ENCODE peak calls at places on chromosome 22, in nine cellular contexts. One of them, this sample, is unnamed.

GRCh38 chr22:48811885-48812284 is 1015.8 kb downstream of the BRD1 start:
- DNase-seq in mucosa of descending colon: no peak
- DNase-seq in endothelial cell of umbilical vein: no peak
- DNase-seq in BJ: no peak
- DNase-seq in SK-N-SH: no peak
- DNase-seq in Calu3: no peak
- DNase-seq in H9: no peak
- DNase-seq in neural crest cell: no peak
- DNase-seq in fibroblast of pulmonary artery: no peak
- DNase-seq in this sample: no peak

GRCh38 chr22:23047742-23048141 is 22.6 kb upstream of the GNAZ start:
- DNase-seq in mucosa of descending colon: no peak
- DNase-seq in endothelial cell of umbilical vein: no peak
- DNase-seq in BJ: no peak
- DNase-seq in SK-N-SH: no peak
- DNase-seq in Calu3: no peak
- DNase-seq in H9: peak; percentile 26
- DNase-seq in neural crest cell: no peak
- DNase-seq in fibroblast of pulmonary artery: no peak
- DNase-seq in this sample: no peak

GRCh38 chr22:42805016-42805997 is 51.8 kb downstream of the ARFGAP3 start:
- DNase-seq in mucosa of descending colon: no peak
- DNase-seq in endothelial cell of umbilical vein: peak; percentile 85
- DNase-seq in BJ: no peak
- DNase-seq in SK-N-SH: peak; percentile 33
- DNase-seq in Calu3: peak; percentile 63
- DNase-seq in H9: peak; percentile 34
- DNase-seq in neural crest cell: no peak
- DNase-seq in fibroblast of pulmonary artery: no peak
- DNase-seq in this sample: no peak

GRCh38 chr22:46515208-46516111 is 22.0 kb downstream of the CELSR1 start:
- DNase-seq in mucosa of descending colon: no peak
- DNase-seq in endothelial cell of umbilical vein: no peak
- DNase-seq in BJ: no peak
- DNase-seq in SK-N-SH: peak; percentile 32
- DNase-seq in Calu3: no peak
- DNase-seq in H9: no peak
- DNase-seq in neural crest cell: no peak
- DNase-seq in fibroblast of pulmonary artery: peak; percentile 19
- DNase-seq in this sample: no peak

GRCh38 chr22:33787645-33788456 is 132.4 kb downstream of the LARGE1 start:
- DNase-seq in mucosa of descending colon: no peak
- DNase-seq in endothelial cell of umbilical vein: no peak
- DNase-seq in BJ: no peak
- DNase-seq in SK-N-SH: no peak
- DNase-seq in Calu3: no peak
- DNase-seq in H9: no peak
- DNase-seq in neural crest cell: no peak
- DNase-seq in fibroblast of pulmonary artery: no peak
- DNase-seq in this sample: no peak

GRCh38 chr22:42114721-42115120 is 15.9 kb downstream of the CYP2D6 start:
- DNase-seq in mucosa of descending colon: no peak
- DNase-seq in endothelial cell of umbilical vein: peak; percentile 41
- DNase-seq in BJ: no peak
- DNase-seq in SK-N-SH: no peak
- DNase-seq in Calu3: no peak
- DNase-seq in H9: peak; percentile 73
- DNase-seq in neural crest cell: peak; percentile 43
- DNase-seq in fibroblast of pulmonary artery: peak; percentile 31
- DNase-seq in this sample: no peak

GRCh38 chr22:43262990-43263644 is 76.2 kb upstream of the TTLL12 start:
- DNase-seq in mucosa of descending colon: peak; percentile 56
- DNase-seq in endothelial cell of umbilical vein: no peak
- DNase-seq in BJ: no peak
- DNase-seq in SK-N-SH: no peak
- DNase-seq in Calu3: peak; percentile 64
- DNase-seq in H9: no peak
- DNase-seq in neural crest cell: peak; percentile 23
- DNase-seq in fibroblast of pulmonary artery: peak; percentile 44
- DNase-seq in this sample: peak; percentile 78

GRCh38 chr22:47030881-47031627 is 268.6 kb downstream of the TBC1D22A start:
- DNase-seq in mucosa of descending colon: peak; percentile 71
- DNase-seq in endothelial cell of umbilical vein: no peak
- DNase-seq in BJ: no peak
- DNase-seq in SK-N-SH: no peak
- DNase-seq in Calu3: no peak
- DNase-seq in H9: no peak
- DNase-seq in neural crest cell: no peak
- DNase-seq in fibroblast of pulmonary artery: no peak
- DNase-seq in this sample: no peak

GRCh38 chr22:42991010-42991651 is 23.8 kb downstream of the PACSIN2 start:
- DNase-seq in mucosa of descending colon: peak; percentile 62
- DNase-seq in endothelial cell of umbilical vein: no peak
- DNase-seq in BJ: no peak
- DNase-seq in SK-N-SH: no peak
- DNase-seq in Calu3: no peak
- DNase-seq in H9: no peak
- DNase-seq in neural crest cell: no peak
- DNase-seq in fibroblast of pulmonary artery: peak; percentile 67
- DNase-seq in this sample: no peak

GRCh38 chr22:36284171-36284571 is 31.2 kb downstream of the APOL1 start:
- DNase-seq in mucosa of descending colon: no peak
- DNase-seq in endothelial cell of umbilical vein: no peak
- DNase-seq in BJ: no peak
- DNase-seq in SK-N-SH: peak; percentile 16
- DNase-seq in Calu3: no peak
- DNase-seq in H9: no peak
- DNase-seq in neural crest cell: no peak
- DNase-seq in fibroblast of pulmonary artery: no peak
- DNase-seq in this sample: no peak

GRCh38 chr22:19889951-19890350 is 35.3 kb upstream of the GNB1L start:
- DNase-seq in mucosa of descending colon: peak; percentile 23
- DNase-seq in endothelial cell of umbilical vein: no peak
- DNase-seq in BJ: no peak
- DNase-seq in SK-N-SH: no peak
- DNase-seq in Calu3: no peak
- DNase-seq in H9: no peak
- DNase-seq in neural crest cell: no peak
- DNase-seq in fibroblast of pulmonary artery: no peak
- DNase-seq in this sample: no peak

GRCh38 chr22:26883393-26883792 is 226.0 kb downstream of the MIAT start:
- DNase-seq in mucosa of descending colon: no peak
- DNase-seq in endothelial cell of umbilical vein: no peak
- DNase-seq in BJ: no peak
- DNase-seq in SK-N-SH: no peak
- DNase-seq in Calu3: no peak
- DNase-seq in H9: no peak
- DNase-seq in neural crest cell: no peak
- DNase-seq in fibroblast of pulmonary artery: no peak
- DNase-seq in this sample: no peak

GRCh38 chr22:37121887-37122591 is 12.5 kb upstream of the TMPRSS6 start:
- DNase-seq in mucosa of descending colon: peak; percentile 56
- DNase-seq in endothelial cell of umbilical vein: peak; percentile 46
- DNase-seq in BJ: peak; percentile 10
- DNase-seq in SK-N-SH: peak; percentile 48
- DNase-seq in Calu3: no peak
- DNase-seq in H9: peak; percentile 56
- DNase-seq in neural crest cell: no peak
- DNase-seq in fibroblast of pulmonary artery: peak; percentile 38
- DNase-seq in this sample: no peak

GRCh38 chr22:49095366-49095765 is 732.3 kb downstream of the BRD1 start:
- DNase-seq in mucosa of descending colon: no peak
- DNase-seq in endothelial cell of umbilical vein: no peak
- DNase-seq in BJ: no peak
- DNase-seq in SK-N-SH: no peak
- DNase-seq in Calu3: no peak
- DNase-seq in H9: no peak
- DNase-seq in neural crest cell: no peak
- DNase-seq in fibroblast of pulmonary artery: no peak
- DNase-seq in this sample: no peak

GRCh38 chr22:49880281-49880680 is 26.6 kb downstream of the ZBED4 start:
- DNase-seq in mucosa of descending colon: no peak
- DNase-seq in endothelial cell of umbilical vein: peak; percentile 86
- DNase-seq in BJ: no peak
- DNase-seq in SK-N-SH: no peak
- DNase-seq in Calu3: no peak
- DNase-seq in H9: no peak
- DNase-seq in neural crest cell: no peak
- DNase-seq in fibroblast of pulmonary artery: no peak
- DNase-seq in this sample: no peak

GRCh38 chr22:22943521-22944267 is 56.1 kb downstream of the IGLL5 start:
- DNase-seq in mucosa of descending colon: no peak
- DNase-seq in endothelial cell of umbilical vein: no peak
- DNase-seq in BJ: no peak
- DNase-seq in SK-N-SH: peak; percentile 38
- DNase-seq in Calu3: no peak
- DNase-seq in H9: peak; percentile 33
- DNase-seq in neural crest cell: no peak
- DNase-seq in fibroblast of pulmonary artery: no peak
- DNase-seq in this sample: no peak

GRCh38 chr22:24376606-24377005 is 50.8 kb upstream of the ADORA2A start:
- DNase-seq in mucosa of descending colon: no peak
- DNase-seq in endothelial cell of umbilical vein: no peak
- DNase-seq in BJ: no peak
- DNase-seq in SK-N-SH: no peak
- DNase-seq in Calu3: no peak
- DNase-seq in H9: no peak
- DNase-seq in neural crest cell: no peak
- DNase-seq in fibroblast of pulmonary artery: no peak
- DNase-seq in this sample: no peak

GRCh38 chr22:27624042-27624441 is 177.5 kb downstream of the MN1 start:
- DNase-seq in mucosa of descending colon: no peak
- DNase-seq in endothelial cell of umbilical vein: no peak
- DNase-seq in BJ: no peak
- DNase-seq in SK-N-SH: no peak
- DNase-seq in Calu3: no peak
- DNase-seq in H9: no peak
- DNase-seq in neural crest cell: no peak
- DNase-seq in fibroblast of pulmonary artery: no peak
- DNase-seq in this sample: no peak

GRCh38 chr22:19620742-19621371 is 93.4 kb upstream of the SEPTIN5 start:
- DNase-seq in mucosa of descending colon: no peak
- DNase-seq in endothelial cell of umbilical vein: peak; percentile 88
- DNase-seq in BJ: no peak
- DNase-seq in SK-N-SH: no peak
- DNase-seq in Calu3: no peak
- DNase-seq in H9: no peak
- DNase-seq in neural crest cell: no peak
- DNase-seq in fibroblast of pulmonary artery: peak; percentile 11
- DNase-seq in this sample: no peak

GRCh38 chr22:25702046-25702445 is 39.9 kb upstream of the MYO18B start:
- DNase-seq in mucosa of descending colon: no peak
- DNase-seq in endothelial cell of umbilical vein: peak; percentile 29
- DNase-seq in BJ: no peak
- DNase-seq in SK-N-SH: peak; percentile 61
- DNase-seq in Calu3: no peak
- DNase-seq in H9: no peak
- DNase-seq in neural crest cell: no peak
- DNase-seq in fibroblast of pulmonary artery: peak; percentile 55
- DNase-seq in this sample: no peak
- TF ChIP-seq CTCF in mucosa of descending colon: no peak
- TF ChIP-seq CTCF in endothelial cell of umbilical vein: no peak
- TF ChIP-seq CTCF in BJ: peak; percentile 25
- TF ChIP-seq CTCF in SK-N-SH: peak; percentile 71
- TF ChIP-seq CTCF in Calu3: no peak
- TF ChIP-seq CTCF in H9: peak; percentile 37
- TF ChIP-seq CTCF in neural crest cell: peak; percentile 62
- TF ChIP-seq CTCF in fibroblast of pulmonary artery: peak; percentile 36
- TF ChIP-seq CTCF in this sample: no peak

GRCh38 chr22:21936151-21936778 is 16.4 kb downstream of the PPM1F start:
- DNase-seq in mucosa of descending colon: no peak
- DNase-seq in endothelial cell of umbilical vein: no peak
- DNase-seq in BJ: no peak
- DNase-seq in SK-N-SH: no peak
- DNase-seq in Calu3: no peak
- DNase-seq in H9: no peak
- DNase-seq in neural crest cell: no peak
- DNase-seq in fibroblast of pulmonary artery: no peak
- DNase-seq in this sample: no peak
- TF ChIP-seq CTCF in mucosa of descending colon: no peak
- TF ChIP-seq CTCF in endothelial cell of umbilical vein: no peak
- TF ChIP-seq CTCF in BJ: no peak
- TF ChIP-seq CTCF in SK-N-SH: no peak
- TF ChIP-seq CTCF in Calu3: no peak
- TF ChIP-seq CTCF in H9: no peak
- TF ChIP-seq CTCF in neural crest cell: no peak
- TF ChIP-seq CTCF in fibroblast of pulmonary artery: no peak
- TF ChIP-seq CTCF in this sample: no peak

GRCh38 chr22:40732996-40733292 is 53.7 kb downstream of the MCHR1 start:
- DNase-seq in mucosa of descending colon: no peak
- DNase-seq in endothelial cell of umbilical vein: no peak
- DNase-seq in BJ: no peak
- DNase-seq in SK-N-SH: no peak
- DNase-seq in Calu3: no peak
- DNase-seq in H9: no peak
- DNase-seq in neural crest cell: no peak
- DNase-seq in fibroblast of pulmonary artery: no peak
- DNase-seq in this sample: no peak
- TF ChIP-seq CTCF in mucosa of descending colon: no peak
- TF ChIP-seq CTCF in endothelial cell of umbilical vein: no peak
- TF ChIP-seq CTCF in BJ: no peak
- TF ChIP-seq CTCF in SK-N-SH: no peak
- TF ChIP-seq CTCF in Calu3: no peak
- TF ChIP-seq CTCF in H9: no peak
- TF ChIP-seq CTCF in neural crest cell: no peak
- TF ChIP-seq CTCF in fibroblast of pulmonary artery: no peak
- TF ChIP-seq CTCF in this sample: no peak

GRCh38 chr22:30949934-30950660 is 18.5 kb downstream of the MORC2 start:
- DNase-seq in mucosa of descending colon: no peak
- DNase-seq in endothelial cell of umbilical vein: no peak
- DNase-seq in BJ: no peak
- DNase-seq in SK-N-SH: no peak
- DNase-seq in Calu3: no peak
- DNase-seq in H9: no peak
- DNase-seq in neural crest cell: no peak
- DNase-seq in fibroblast of pulmonary artery: no peak
- DNase-seq in this sample: no peak

GRCh38 chr22:30948930-30949342 is 19.6 kb downstream of the MORC2 start:
- DNase-seq in mucosa of descending colon: no peak
- DNase-seq in endothelial cell of umbilical vein: no peak
- DNase-seq in BJ: no peak
- DNase-seq in SK-N-SH: no peak
- DNase-seq in Calu3: no peak
- DNase-seq in H9: no peak
- DNase-seq in neural crest cell: no peak
- DNase-seq in fibroblast of pulmonary artery: no peak
- DNase-seq in this sample: no peak

GRCh38 chr22:30947163-30947820 is 21.3 kb downstream of the MORC2 start:
- DNase-seq in mucosa of descending colon: peak; percentile 48
- DNase-seq in endothelial cell of umbilical vein: peak; percentile 12
- DNase-seq in BJ: no peak
- DNase-seq in SK-N-SH: no peak
- DNase-seq in Calu3: no peak
- DNase-seq in H9: no peak
- DNase-seq in neural crest cell: peak; percentile 34
- DNase-seq in fibroblast of pulmonary artery: no peak
- DNase-seq in this sample: peak; percentile 17

GRCh38 chr22:30946354-30946753 is 22.2 kb downstream of the MORC2 start:
- DNase-seq in mucosa of descending colon: no peak
- DNase-seq in endothelial cell of umbilical vein: no peak
- DNase-seq in BJ: no peak
- DNase-seq in SK-N-SH: no peak
- DNase-seq in Calu3: no peak
- DNase-seq in H9: no peak
- DNase-seq in neural crest cell: no peak
- DNase-seq in fibroblast of pulmonary artery: no peak
- DNase-seq in this sample: no peak

GRCh38 chr22:30947821-30948454 is 20.6 kb downstream of the MORC2 start:
- DNase-seq in mucosa of descending colon: no peak
- DNase-seq in endothelial cell of umbilical vein: peak; percentile 63
- DNase-seq in BJ: no peak
- DNase-seq in SK-N-SH: peak; percentile 38
- DNase-seq in Calu3: no peak
- DNase-seq in H9: no peak
- DNase-seq in neural crest cell: no peak
- DNase-seq in fibroblast of pulmonary artery: peak; percentile 81
- DNase-seq in this sample: no peak
- TF ChIP-seq CTCF in mucosa of descending colon: no peak
- TF ChIP-seq CTCF in endothelial cell of umbilical vein: peak; percentile 40
- TF ChIP-seq CTCF in BJ: peak; percentile 61
- TF ChIP-seq CTCF in SK-N-SH: peak; percentile 67
- TF ChIP-seq CTCF in Calu3: no peak
- TF ChIP-seq CTCF in H9: peak; percentile 61
- TF ChIP-seq CTCF in neural crest cell: peak; percentile 70
- TF ChIP-seq CTCF in fibroblast of pulmonary artery: peak; percentile 64
- TF ChIP-seq CTCF in this sample: peak; percentile 31